ENCODE peak calls at places on chromosomes 16 and 17, in four cellular contexts. One of them, this sample, is unnamed.

GRCh38 chr16:70804153-70804728 is 3.3 kb upstream of the VAC14 start:
- DNase-seq in WTC11: no peak
- DNase-seq in K562: no peak
- DNase-seq in GM12878: no peak
- DNase-seq in this sample: no peak

GRCh38 chr17:41627316-41628072 is 3.1 kb upstream of the KRT17 start:
- DNase-seq in WTC11: no peak
- DNase-seq in GM12878: no peak
- DNase-seq in K562: no peak
- DNase-seq in this sample: no peak

GRCh38 chr16:51524555-51525373 is 373.7 kb upstream of the SALL1 start:
- DNase-seq in GM12878: no peak
- DNase-seq in WTC11: no peak
- DNase-seq in K562: no peak
- DNase-seq in this sample: no peak

GRCh38 chr17:71145486-71145885 is 975.3 kb upstream of the SOX9 start:
- DNase-seq in K562: no peak
- DNase-seq in GM12878: no peak
- DNase-seq in WTC11: no peak
- DNase-seq in this sample: no peak

GRCh38 chr16:57530531-57531252 is 5.7 kb downstream of the CCDC102A start:
- DNase-seq in K562: no peak
- DNase-seq in GM12878: no peak
- DNase-seq in WTC11: peak
- DNase-seq in this sample: no peak

GRCh38 chr16:79887541-79888540 is 287.3 kb upstream of the MAF start:
- DNase-seq in WTC11: no peak
- DNase-seq in K562: no peak
- DNase-seq in GM12878: no peak
- DNase-seq in this sample: no peak

GRCh38 chr16:3022208-3022696 is 1.5 kb downstream of the HCFC1R1 start:
- DNase-seq in K562: peak
- DNase-seq in WTC11: peak
- DNase-seq in GM12878: no peak
- DNase-seq in this sample: peak

GRCh38 chr17:51152766-51153209 is 571 bp upstream of the NME1 start:
- DNase-seq in WTC11: no peak
- DNase-seq in K562: no peak
- DNase-seq in GM12878: no peak
- DNase-seq in this sample: peak

GRCh38 chr16:3983081-3983520 is 102.6 kb upstream of the CREBBP start:
- DNase-seq in WTC11: peak
- DNase-seq in GM12878: no peak
- DNase-seq in K562: peak
- DNase-seq in this sample: peak

GRCh38 chr17:38448208-38448776 is 20.0 kb downstream of the ARHGAP23 start:
- DNase-seq in K562: no peak
- DNase-seq in WTC11: no peak
- DNase-seq in GM12878: no peak
- DNase-seq in this sample: no peak

GRCh38 chr16:54720259-54720658 is 210.4 kb upstream of the IRX5 start:
- DNase-seq in WTC11: no peak
- DNase-seq in K562: no peak
- DNase-seq in GM12878: no peak
- DNase-seq in this sample: peak

GRCh38 chr17:31415640-31416502 is 24.4 kb downstream of the RAB11FIP4 start:
- DNase-seq in WTC11: no peak
- DNase-seq in K562: no peak
- DNase-seq in GM12878: no peak
- DNase-seq in this sample: no peak

GRCh38 chr16:88691924-88692560 is 5.7 kb upstream of the SNAI3 start:
- DNase-seq in K562: no peak
- DNase-seq in WTC11: no peak
- DNase-seq in GM12878: no peak
- DNase-seq in this sample: no peak

GRCh38 chr16:7990864-7991263 is 599.4 kb downstream of the TMEM114 start:
- DNase-seq in K562: no peak
- DNase-seq in WTC11: no peak
- DNase-seq in GM12878: no peak
- DNase-seq in this sample: no peak

GRCh38 chr17:13939222-13939621 is 130.1 kb upstream of the COX10 start:
- DNase-seq in GM12878: no peak
- DNase-seq in WTC11: peak
- DNase-seq in K562: no peak
- DNase-seq in this sample: no peak

GRCh38 chr17:42275527-42276358 is 448 bp downstream of the STAT5B start:
- DNase-seq in WTC11: peak
- DNase-seq in GM12878: no peak
- DNase-seq in K562: peak
- DNase-seq in this sample: no peak

GRCh38 chr16:85162478-85163277 is 50.4 kb upstream of the CIBAR2 start:
- DNase-seq in K562: no peak
- DNase-seq in WTC11: no peak
- DNase-seq in GM12878: no peak
- DNase-seq in this sample: no peak

GRCh38 chr16:30649725-30650368 is 913 bp upstream of the PRR14 start:
- DNase-seq in WTC11: no peak
- DNase-seq in GM12878: no peak
- DNase-seq in K562: no peak
- DNase-seq in this sample: no peak

GRCh38 chr16:28181557-28181914 is 30.2 kb downstream of the XPO6 start:
- DNase-seq in K562: no peak
- DNase-seq in GM12878: no peak
- DNase-seq in WTC11: no peak
- DNase-seq in this sample: peak

GRCh38 chr17:70059649-70060048 is 15.4 kb upstream of the KCNJ16 start:
- DNase-seq in GM12878: no peak
- DNase-seq in K562: no peak
- DNase-seq in WTC11: no peak
- DNase-seq in this sample: no peak

GRCh38 chr16:81624718-81625543 is 154.2 kb upstream of the PLCG2 start:
- DNase-seq in GM12878: no peak
- DNase-seq in K562: peak
- DNase-seq in WTC11: no peak
- DNase-seq in this sample: peak

GRCh38 chr17:17080781-17081180 is 38.5 kb downstream of the MPRIP start:
- DNase-seq in GM12878: no peak
- DNase-seq in WTC11: no peak
- DNase-seq in K562: no peak
- DNase-seq in this sample: no peak

GRCh38 chr17:7466644-7467341 is 12.6 kb downstream of the ZBTB4 start:
- DNase-seq in K562: no peak
- DNase-seq in WTC11: no peak
- DNase-seq in GM12878: no peak
- DNase-seq in this sample: no peak

GRCh38 chr17:76353004-76353598 is 615 bp downstream of the PRPSAP1 start:
- DNase-seq in WTC11: no peak
- DNase-seq in K562: peak
- DNase-seq in GM12878: no peak
- DNase-seq in this sample: no peak

GRCh38 chr17:43559161-43559816 is 13.1 kb upstream of the ETV4 start:
- DNase-seq in GM12878: no peak
- DNase-seq in K562: no peak
- DNase-seq in WTC11: no peak
- DNase-seq in this sample: peak

GRCh38 chr16:4521971-4522623 is 16.5 kb downstream of the CDIP1 start:
- DNase-seq in WTC11: peak
- DNase-seq in GM12878: no peak
- DNase-seq in K562: no peak
- DNase-seq in this sample: no peak

GRCh38 chr16:54203384-54203783 is 83.2 kb downstream of the IRX3 start:
- DNase-seq in GM12878: no peak
- DNase-seq in WTC11: no peak
- DNase-seq in K562: no peak
- DNase-seq in this sample: no peak

GRCh38 chr17:72119280-72119962 is 1.4 kb upstream of the SOX9 start:
- DNase-seq in WTC11: no peak
- DNase-seq in K562: no peak
- DNase-seq in GM12878: no peak
- DNase-seq in this sample: no peak

GRCh38 chr17:68103148-68103547 is 67.6 kb downstream of the KPNA2 start:
- DNase-seq in GM12878: no peak
- DNase-seq in WTC11: no peak
- DNase-seq in K562: no peak
- DNase-seq in this sample: no peak

GRCh38 chr17:5753421-5753820 is 169.1 kb upstream of the NLRP1 start:
- DNase-seq in WTC11: no peak
- DNase-seq in GM12878: no peak
- DNase-seq in K562: no peak
- DNase-seq in this sample: no peak

GRCh38 chr16:80433617-80434016 is 107.2 kb upstream of the DYNLRB2 start:
- DNase-seq in K562: no peak
- DNase-seq in GM12878: no peak
- DNase-seq in WTC11: no peak
- DNase-seq in this sample: no peak

GRCh38 chr17:43673516-43674323 is 12.0 kb upstream of the MEOX1 start:
- DNase-seq in WTC11: peak
- DNase-seq in K562: peak
- DNase-seq in GM12878: no peak
- DNase-seq in this sample: peak

GRCh38 chr17:40069751-40070643 is 7.2 kb downstream of the THRA start:
- DNase-seq in K562: peak
- DNase-seq in WTC11: no peak
- DNase-seq in GM12878: no peak
- DNase-seq in this sample: no peak

GRCh38 chr16:63061319-63061718 is 1025.1 kb upstream of the CDH8 start:
- DNase-seq in K562: no peak
- DNase-seq in GM12878: no peak
- DNase-seq in WTC11: peak
- DNase-seq in this sample: no peak

GRCh38 chr17:1362964-1363363 is 37.1 kb downstream of the YWHAE start:
- DNase-seq in K562: no peak
- DNase-seq in GM12878: no peak
- DNase-seq in WTC11: no peak
- DNase-seq in this sample: no peak

GRCh38 chr16:35011-35775 is 18.2 kb downstream of the POLR3K start:
- DNase-seq in K562: no peak
- DNase-seq in GM12878: no peak
- DNase-seq in WTC11: no peak
- DNase-seq in this sample: no peak

GRCh38 chr16:21644674-21645073 is 7.7 kb downstream of the IGSF6 start:
- DNase-seq in GM12878: no peak
- DNase-seq in K562: no peak
- DNase-seq in WTC11: no peak
- DNase-seq in this sample: no peak
- TF ChIP-seq CREM in GM12878: no peak
- TF ChIP-seq CREM in K562: no peak
- TF ChIP-seq CREM in WTC11: no peak
- TF ChIP-seq CREM in this sample: no peak

GRCh38 chr16:75026892-75027391 is 28.1 kb downstream of the ZNRF1 start:
- DNase-seq in GM12878: no peak
- DNase-seq in WTC11: no peak
- DNase-seq in K562: no peak
- DNase-seq in this sample: no peak

GRCh38 chr16:75028544-75028943 is 29.7 kb downstream of the ZNRF1 start:
- DNase-seq in WTC11: no peak
- DNase-seq in GM12878: no peak
- DNase-seq in K562: no peak
- DNase-seq in this sample: no peak

GRCh38 chr16:75032655-75033054 is 33.8 kb downstream of the ZNRF1 start:
- DNase-seq in WTC11: no peak
- DNase-seq in K562: no peak
- DNase-seq in GM12878: no peak
- DNase-seq in this sample: no peak

GRCh38 chr16:75027520-75028300 is 28.9 kb downstream of the ZNRF1 start:
- DNase-seq in GM12878: no peak
- DNase-seq in K562: no peak
- DNase-seq in WTC11: no peak
- DNase-seq in this sample: no peak

GRCh38 chr16:75029854-75030253 is 31.0 kb downstream of the ZNRF1 start:
- DNase-seq in WTC11: no peak
- DNase-seq in K562: no peak
- DNase-seq in GM12878: no peak
- DNase-seq in this sample: peak
- TF ChIP-seq CREM in WTC11: no peak
- TF ChIP-seq CREM in K562: no peak
- TF ChIP-seq CREM in GM12878: no peak
- TF ChIP-seq CREM in this sample: no peak

DNA sequence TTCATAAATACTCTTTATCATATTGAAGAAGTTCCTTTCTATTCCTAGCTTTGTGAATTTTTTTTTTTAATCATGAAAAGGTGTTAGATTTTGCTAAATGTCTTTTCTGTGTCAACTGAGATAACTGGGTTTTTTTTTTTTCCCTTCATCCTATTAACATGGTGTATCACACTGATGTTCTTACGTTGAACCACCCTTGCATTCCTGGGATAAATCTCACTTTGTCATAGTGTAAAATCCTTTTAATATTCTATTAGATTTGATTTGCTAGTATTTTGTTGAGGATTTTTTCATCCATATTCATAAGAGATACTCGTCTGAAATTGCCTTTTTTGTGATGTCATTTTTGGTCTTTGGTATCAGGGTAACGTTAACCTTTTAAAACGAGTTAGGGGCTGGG is 49.2 kb downstream of the CHCT1 start:
- DNase-seq in WTC11: no peak
- DNase-seq in K562: no peak
- DNase-seq in GM12878: no peak
- DNase-seq in this sample: no peak
- TF ChIP-seq CREM in WTC11: no peak
- TF ChIP-seq CREM in K562: no peak
- TF ChIP-seq CREM in GM12878: no peak
- TF ChIP-seq CREM in this sample: no peak

GRCh38 chr16:74778646-74779045 is 4.0 kb upstream of the FA2H start:
- DNase-seq in GM12878: no peak
- DNase-seq in WTC11: no peak
- DNase-seq in K562: no peak
- DNase-seq in this sample: no peak
- TF ChIP-seq CREM in GM12878: no peak
- TF ChIP-seq CREM in WTC11: no peak
- TF ChIP-seq CREM in K562: no peak
- TF ChIP-seq CREM in this sample: no peak

GRCh38 chr17:49278076-49278475 is 47.5 kb upstream of the PHOSPHO1 start:
- DNase-seq in GM12878: no peak
- DNase-seq in WTC11: no peak
- DNase-seq in K562: no peak
- DNase-seq in this sample: no peak
- TF ChIP-seq CREM in GM12878: no peak
- TF ChIP-seq CREM in WTC11: no peak
- TF ChIP-seq CREM in K562: no peak
- TF ChIP-seq CREM in this sample: no peak

DNA sequence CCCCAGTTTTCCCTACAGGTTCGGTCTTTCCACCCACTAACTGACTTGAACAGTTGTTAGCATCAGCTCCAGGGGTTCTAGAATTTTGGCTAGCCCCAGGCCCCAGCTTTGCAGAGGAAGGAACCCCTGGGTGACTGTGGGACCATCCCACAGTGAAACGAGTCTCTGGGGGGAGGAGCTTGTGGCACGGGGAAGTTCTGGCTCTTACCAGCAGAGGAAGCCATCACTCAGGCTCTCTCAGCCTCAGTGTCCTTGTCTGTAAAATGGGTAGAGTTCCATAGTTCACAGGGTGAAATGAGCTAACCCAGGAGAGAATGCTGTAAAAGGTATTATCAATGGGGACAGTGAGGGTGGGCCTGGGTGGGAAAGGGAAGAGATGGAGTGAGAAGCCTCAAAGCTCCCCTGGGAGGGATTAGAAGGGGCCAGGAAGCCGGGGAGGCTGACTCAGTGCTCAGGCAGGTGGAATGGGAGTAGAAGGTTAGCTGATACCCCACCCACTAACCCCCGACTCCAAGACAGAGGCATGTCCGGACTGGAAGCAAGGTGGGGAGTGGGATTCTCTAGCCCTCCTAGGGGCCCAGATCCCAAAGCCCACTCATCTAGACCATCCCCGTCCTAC is 30.9 kb upstream of the CDC42EP4 start:
- DNase-seq in K562: peak
- DNase-seq in GM12878: no peak
- DNase-seq in WTC11: peak
- DNase-seq in this sample: no peak
- TF ChIP-seq CREM in K562: no peak
- TF ChIP-seq CREM in GM12878: no peak
- TF ChIP-seq CREM in WTC11: no peak
- TF ChIP-seq CREM in this sample: no peak